ENCODE peak calls at places on chromosomes 3 and 15, in four cellular contexts. U, T, M and D are unnamed samples.
A peak's percentile ranks its signal among the peaks of the same experiment; 100 is the strongest.

GRCh38 chr3:36945326-36945980 is 599 bp upstream of the TRANK1 start:
- DNase-seq in U (no peak), T (no peak), M (no peak), D (no peak)

GRCh38 chr3:143433787-143434378 is 314.3 kb downstream of the CHST2 start:
- DNase-seq in U (no peak), T (no peak), M (no peak), D (no peak)

GRCh38 chr3:117126460-117126859 is 416.9 kb downstream of the TUSC7 start:
- DNase-seq in U (no peak), T (no peak), M (no peak), D (no peak)

GRCh38 chr3:98768961-98769360 is 5.8 kb downstream of the ST3GAL6 start:
- DNase-seq in U (no peak), T (no peak), M (no peak), D (no peak)

GRCh38 chr3:42174679-42175660 is 83.8 kb downstream of the TRAK1 start:
- DNase-seq in U (no peak), T (no peak), M (no peak), D (no peak)

GRCh38 chr15:78685157-78685830 is 44.3 kb upstream of the CHRNB4 start:
- DNase-seq in U (no peak), T (no peak), M (no peak), D (peak; percentile 39)

GRCh38 chr3:39234705-39235104 is 42.3 kb upstream of the XIRP1 start:
- DNase-seq in U (no peak), T (no peak), M (no peak), D (no peak)

GRCh38 chr3:107928084-107928445 is 162.8 kb downstream of the CD47 start:
- DNase-seq in U (peak; percentile 35), T (no peak), M (peak; percentile 26), D (no peak)

GRCh38 chr3:152267831-152268500 is 763 bp upstream of the MBNL1 start:
- DNase-seq in U (no peak), T (no peak), M (no peak), D (no peak)

GRCh38 chr3:132006605-132007204 is 28.1 kb downstream of the CPNE4 start:
- DNase-seq in U (peak; percentile 43), T (no peak), M (peak; percentile 17), D (no peak)

GRCh38 chr3:46297658-46298423 is 55.6 kb downstream of the CCR3 start:
- DNase-seq in U (no peak), T (no peak), M (no peak), D (no peak)

GRCh38 chr15:49990835-49991540 is 128.0 kb downstream of the ATP8B4 start:
- DNase-seq in U (peak; percentile 82), T (no peak), M (no peak), D (no peak)

GRCh38 chr3:114178770-114179368 is at the start of gene DRD3:
- DNase-seq in U (peak; percentile 56), T (no peak), M (peak; percentile 59), D (peak; percentile 45)

GRCh38 chr15:61088675-61089074 is 140.4 kb downstream of the RORA start:
- DNase-seq in U (no peak), T (no peak), M (no peak), D (no peak)

GRCh38 chr3:190381356-190381940 is 6.5 kb upstream of the CLDN16 start:
- DNase-seq in U (no peak), T (no peak), M (no peak), D (no peak)

GRCh38 chr3:87006844-87007439 is 16.0 kb upstream of the VGLL3 start:
- DNase-seq in U (peak; percentile 67), T (no peak), M (peak; percentile 58), D (no peak)

GRCh38 chr15:95162967-95163531 is 931.7 kb downstream of the MCTP2 start:
- DNase-seq in U (peak; percentile 57), T (no peak), M (peak; percentile 91), D (no peak)

GRCh38 chr15:74433592-74434259 is at the start of gene SEMA7A:
- DNase-seq in U (peak; percentile 71), T (peak; percentile 71), M (peak; percentile 79), D (peak; percentile 45)

GRCh38 chr3:101042996-101043686 is 49.9 kb upstream of the ABI3BP start:
- DNase-seq in U (peak; percentile 47), T (no peak), M (peak; percentile 25), D (no peak)

GRCh38 chr3:45537960-45538640 is 56.5 kb upstream of the LIMD1 start:
- DNase-seq in U (peak; percentile 52), T (no peak), M (peak; percentile 25), D (no peak)

GRCh38 chr3:117063910-117064309 is 354.3 kb downstream of the TUSC7 start:
- DNase-seq in U (peak; percentile 65), T (no peak), M (peak; percentile 16), D (no peak)

DNA sequence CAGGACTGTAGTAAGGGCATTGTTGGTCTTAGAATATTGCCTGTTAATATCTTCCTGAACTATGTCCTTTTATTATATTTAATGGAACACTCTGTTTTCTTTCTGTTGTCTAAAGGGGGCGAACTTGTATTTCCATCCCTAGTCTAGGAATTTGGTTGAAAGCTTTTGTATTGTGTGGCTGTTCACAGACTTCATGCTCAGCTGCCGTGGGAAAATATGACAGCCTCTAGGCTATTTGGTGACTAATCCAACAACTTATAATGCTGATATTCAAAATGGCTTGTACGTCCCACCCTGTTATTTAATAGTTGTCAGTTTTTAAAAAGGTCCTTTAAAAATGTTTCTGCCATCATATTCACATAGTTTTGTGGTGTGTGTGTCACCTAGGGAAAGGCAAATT is 202.6 kb downstream of the KLHL25 start:
- DNase-seq in U (peak; percentile 82), T (no peak), M (peak; percentile 86), D (no peak)
- TF ChIP-seq CTCF in U (peak; percentile 43), T (no peak), M (peak; percentile 28), D (no peak)

GRCh38 chr15:90933310-90933709 is 961 bp upstream of the HDDC3 start:
- DNase-seq in U (no peak), T (no peak), M (no peak), D (no peak)
- TF ChIP-seq CTCF in U (no peak), T (no peak), M (peak; percentile 2), D (no peak)

GRCh38 chr3:49476563-49476962 is 6.5 kb downstream of the DAG1 start:
- DNase-seq in U (peak; percentile 18), T (no peak), M (peak; percentile 22), D (no peak)
- TF ChIP-seq CTCF in U (no peak), T (no peak), M (no peak), D (no peak)

DNA sequence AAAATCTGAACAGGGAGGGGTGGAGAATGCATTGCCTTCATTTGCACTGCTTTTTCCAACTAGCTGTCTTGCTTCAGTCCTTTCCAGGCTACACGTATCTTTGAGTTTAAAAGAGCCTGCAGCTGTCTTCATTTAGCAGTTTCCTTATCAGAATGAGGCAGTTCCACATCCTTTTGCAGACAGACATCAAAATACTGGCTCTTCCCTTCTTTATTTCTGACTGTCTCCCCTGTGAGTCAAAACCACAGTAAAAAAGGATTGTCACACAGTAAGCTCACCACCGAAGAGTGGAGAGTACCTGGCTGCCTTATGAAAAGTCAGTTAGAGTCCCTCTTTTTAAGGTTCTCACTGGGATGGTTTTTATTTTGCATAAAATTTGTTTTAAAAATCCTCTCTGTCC is 205.5 kb upstream of the CD96 start:
- DNase-seq in U (no peak), T (no peak), M (peak; percentile 15), D (no peak)
- TF ChIP-seq CTCF in U (no peak), T (no peak), M (no peak), D (no peak)